ENCODE peak calls at places on chromosomes 2 and 18, in nine cellular contexts. One of them, this sample, is unnamed.

GRCh38 chr2:69645926-69646325 is 2.4 kb upstream of the AAK1 start:
- DNase-seq in stimulated activated CD8-positive, alpha-beta memory T cell treated with anti-CD3 and anti-CD28 coated beads, Interleukin-2, amount 100 ng/mL, for 48 hours: no peak
- DNase-seq in activated CD8-positive, alpha-beta T cell treated with anti-CD3 and anti-CD28 coated beads for 36 hours: peak
- DNase-seq in posterior vena cava: no peak
- DNase-seq in mucosa of gallbladder: no peak
- DNase-seq in effector memory CD4-positive, alpha-beta T cell: no peak
- DNase-seq in T-helper 9 cell: no peak
- DNase-seq in germinal center: no peak
- DNase-seq in head of caudate nucleus: no peak
- DNase-seq in this sample: no peak

GRCh38 chr2:168311265-168311925 is 64.0 kb upstream of the STK39 start:
- DNase-seq in effector memory CD4-positive, alpha-beta T cell: no peak
- DNase-seq in head of caudate nucleus: no peak
- DNase-seq in posterior vena cava: no peak
- DNase-seq in mucosa of gallbladder: no peak
- DNase-seq in germinal center: no peak
- DNase-seq in activated CD8-positive, alpha-beta T cell treated with anti-CD3 and anti-CD28 coated beads for 36 hours: no peak
- DNase-seq in T-helper 9 cell: no peak
- DNase-seq in stimulated activated CD8-positive, alpha-beta memory T cell treated with anti-CD3 and anti-CD28 coated beads, Interleukin-2, amount 100 ng/mL, for 48 hours: no peak
- DNase-seq in this sample: peak

GRCh38 chr2:222289280-222290250 is 9.2 kb downstream of the PAX3 start:
- DNase-seq in head of caudate nucleus: no peak
- DNase-seq in germinal center: no peak
- DNase-seq in activated CD8-positive, alpha-beta T cell treated with anti-CD3 and anti-CD28 coated beads for 36 hours: no peak
- DNase-seq in T-helper 9 cell: no peak
- DNase-seq in mucosa of gallbladder: no peak
- DNase-seq in posterior vena cava: no peak
- DNase-seq in effector memory CD4-positive, alpha-beta T cell: no peak
- DNase-seq in stimulated activated CD8-positive, alpha-beta memory T cell treated with anti-CD3 and anti-CD28 coated beads, Interleukin-2, amount 100 ng/mL, for 48 hours: no peak
- DNase-seq in this sample: no peak

GRCh38 chr18:62420151-62420512 is 95.0 kb downstream of the TNFRSF11A start:
- DNase-seq in head of caudate nucleus: no peak
- DNase-seq in effector memory CD4-positive, alpha-beta T cell: no peak
- DNase-seq in stimulated activated CD8-positive, alpha-beta memory T cell treated with anti-CD3 and anti-CD28 coated beads, Interleukin-2, amount 100 ng/mL, for 48 hours: peak
- DNase-seq in mucosa of gallbladder: peak
- DNase-seq in germinal center: no peak
- DNase-seq in posterior vena cava: no peak
- DNase-seq in activated CD8-positive, alpha-beta T cell treated with anti-CD3 and anti-CD28 coated beads for 36 hours: peak
- DNase-seq in T-helper 9 cell: no peak
- DNase-seq in this sample: no peak

GRCh38 chr2:22999951-23000350 is 385.0 kb upstream of the KLHL29 start:
- DNase-seq in activated CD8-positive, alpha-beta T cell treated with anti-CD3 and anti-CD28 coated beads for 36 hours: no peak
- DNase-seq in posterior vena cava: no peak
- DNase-seq in germinal center: no peak
- DNase-seq in effector memory CD4-positive, alpha-beta T cell: no peak
- DNase-seq in stimulated activated CD8-positive, alpha-beta memory T cell treated with anti-CD3 and anti-CD28 coated beads, Interleukin-2, amount 100 ng/mL, for 48 hours: no peak
- DNase-seq in T-helper 9 cell: no peak
- DNase-seq in head of caudate nucleus: no peak
- DNase-seq in mucosa of gallbladder: no peak
- DNase-seq in this sample: no peak

GRCh38 chr2:9215680-9216079 is 9.1 kb downstream of the ASAP2 start:
- DNase-seq in head of caudate nucleus: no peak
- DNase-seq in mucosa of gallbladder: no peak
- DNase-seq in effector memory CD4-positive, alpha-beta T cell: no peak
- DNase-seq in T-helper 9 cell: no peak
- DNase-seq in stimulated activated CD8-positive, alpha-beta memory T cell treated with anti-CD3 and anti-CD28 coated beads, Interleukin-2, amount 100 ng/mL, for 48 hours: no peak
- DNase-seq in activated CD8-positive, alpha-beta T cell treated with anti-CD3 and anti-CD28 coated beads for 36 hours: no peak
- DNase-seq in germinal center: no peak
- DNase-seq in posterior vena cava: peak
- DNase-seq in this sample: peak

GRCh38 chr2:206353685-206354084 is 79.2 kb downstream of the ZDBF2 start:
- DNase-seq in germinal center: no peak
- DNase-seq in effector memory CD4-positive, alpha-beta T cell: no peak
- DNase-seq in stimulated activated CD8-positive, alpha-beta memory T cell treated with anti-CD3 and anti-CD28 coated beads, Interleukin-2, amount 100 ng/mL, for 48 hours: no peak
- DNase-seq in head of caudate nucleus: no peak
- DNase-seq in mucosa of gallbladder: no peak
- DNase-seq in activated CD8-positive, alpha-beta T cell treated with anti-CD3 and anti-CD28 coated beads for 36 hours: no peak
- DNase-seq in T-helper 9 cell: no peak
- DNase-seq in posterior vena cava: no peak
- DNase-seq in this sample: no peak

GRCh38 chr2:73984203-73984921 is at the start of gene TET3:
- DNase-seq in effector memory CD4-positive, alpha-beta T cell: no peak
- DNase-seq in T-helper 9 cell: peak
- DNase-seq in mucosa of gallbladder: no peak
- DNase-seq in germinal center: peak
- DNase-seq in head of caudate nucleus: no peak
- DNase-seq in activated CD8-positive, alpha-beta T cell treated with anti-CD3 and anti-CD28 coated beads for 36 hours: peak
- DNase-seq in stimulated activated CD8-positive, alpha-beta memory T cell treated with anti-CD3 and anti-CD28 coated beads, Interleukin-2, amount 100 ng/mL, for 48 hours: peak
- DNase-seq in posterior vena cava: no peak
- DNase-seq in this sample: peak

GRCh38 chr2:203708846-203709815 is 2.7 kb downstream of the CD28 start:
- DNase-seq in mucosa of gallbladder: no peak
- DNase-seq in germinal center: no peak
- DNase-seq in T-helper 9 cell: no peak
- DNase-seq in activated CD8-positive, alpha-beta T cell treated with anti-CD3 and anti-CD28 coated beads for 36 hours: peak
- DNase-seq in effector memory CD4-positive, alpha-beta T cell: no peak
- DNase-seq in stimulated activated CD8-positive, alpha-beta memory T cell treated with anti-CD3 and anti-CD28 coated beads, Interleukin-2, amount 100 ng/mL, for 48 hours: no peak
- DNase-seq in posterior vena cava: no peak
- DNase-seq in head of caudate nucleus: no peak
- DNase-seq in this sample: no peak

GRCh38 chr2:40639294-40639693 is 187.4 kb upstream of the SLC8A1 start:
- DNase-seq in effector memory CD4-positive, alpha-beta T cell: no peak
- DNase-seq in mucosa of gallbladder: no peak
- DNase-seq in activated CD8-positive, alpha-beta T cell treated with anti-CD3 and anti-CD28 coated beads for 36 hours: no peak
- DNase-seq in head of caudate nucleus: no peak
- DNase-seq in T-helper 9 cell: no peak
- DNase-seq in germinal center: no peak
- DNase-seq in posterior vena cava: no peak
- DNase-seq in stimulated activated CD8-positive, alpha-beta memory T cell treated with anti-CD3 and anti-CD28 coated beads, Interleukin-2, amount 100 ng/mL, for 48 hours: no peak
- DNase-seq in this sample: no peak

GRCh38 chr18:48831113-48831759 is 119.5 kb downstream of the SMAD7 start:
- DNase-seq in head of caudate nucleus: no peak
- DNase-seq in activated CD8-positive, alpha-beta T cell treated with anti-CD3 and anti-CD28 coated beads for 36 hours: no peak
- DNase-seq in effector memory CD4-positive, alpha-beta T cell: no peak
- DNase-seq in posterior vena cava: no peak
- DNase-seq in germinal center: no peak
- DNase-seq in stimulated activated CD8-positive, alpha-beta memory T cell treated with anti-CD3 and anti-CD28 coated beads, Interleukin-2, amount 100 ng/mL, for 48 hours: no peak
- DNase-seq in mucosa of gallbladder: no peak
- DNase-seq in T-helper 9 cell: no peak
- DNase-seq in this sample: no peak

GRCh38 chr2:120219291-120219690 is 3.9 kb downstream of the TMEM185B start:
- DNase-seq in germinal center: no peak
- DNase-seq in head of caudate nucleus: no peak
- DNase-seq in T-helper 9 cell: no peak
- DNase-seq in stimulated activated CD8-positive, alpha-beta memory T cell treated with anti-CD3 and anti-CD28 coated beads, Interleukin-2, amount 100 ng/mL, for 48 hours: no peak
- DNase-seq in posterior vena cava: peak
- DNase-seq in mucosa of gallbladder: no peak
- DNase-seq in effector memory CD4-positive, alpha-beta T cell: no peak
- DNase-seq in activated CD8-positive, alpha-beta T cell treated with anti-CD3 and anti-CD28 coated beads for 36 hours: no peak
- DNase-seq in this sample: no peak

GRCh38 chr2:107721178-107721577 is 105.5 kb upstream of the RGPD4 start:
- DNase-seq in germinal center: no peak
- DNase-seq in posterior vena cava: no peak
- DNase-seq in activated CD8-positive, alpha-beta T cell treated with anti-CD3 and anti-CD28 coated beads for 36 hours: no peak
- DNase-seq in stimulated activated CD8-positive, alpha-beta memory T cell treated with anti-CD3 and anti-CD28 coated beads, Interleukin-2, amount 100 ng/mL, for 48 hours: no peak
- DNase-seq in mucosa of gallbladder: no peak
- DNase-seq in T-helper 9 cell: no peak
- DNase-seq in head of caudate nucleus: no peak
- DNase-seq in effector memory CD4-positive, alpha-beta T cell: no peak
- DNase-seq in this sample: no peak

GRCh38 chr18:3104190-3105054 is 91.5 kb upstream of the LPIN2 start:
- DNase-seq in effector memory CD4-positive, alpha-beta T cell: no peak
- DNase-seq in stimulated activated CD8-positive, alpha-beta memory T cell treated with anti-CD3 and anti-CD28 coated beads, Interleukin-2, amount 100 ng/mL, for 48 hours: no peak
- DNase-seq in head of caudate nucleus: no peak
- DNase-seq in activated CD8-positive, alpha-beta T cell treated with anti-CD3 and anti-CD28 coated beads for 36 hours: no peak
- DNase-seq in T-helper 9 cell: no peak
- DNase-seq in posterior vena cava: no peak
- DNase-seq in germinal center: no peak
- DNase-seq in mucosa of gallbladder: no peak
- DNase-seq in this sample: no peak

GRCh38 chr2:128727914-128728313 is 409.2 kb upstream of the HS6ST1 start:
- DNase-seq in germinal center: no peak
- DNase-seq in head of caudate nucleus: no peak
- DNase-seq in stimulated activated CD8-positive, alpha-beta memory T cell treated with anti-CD3 and anti-CD28 coated beads, Interleukin-2, amount 100 ng/mL, for 48 hours: no peak
- DNase-seq in T-helper 9 cell: no peak
- DNase-seq in mucosa of gallbladder: no peak
- DNase-seq in activated CD8-positive, alpha-beta T cell treated with anti-CD3 and anti-CD28 coated beads for 36 hours: no peak
- DNase-seq in posterior vena cava: no peak
- DNase-seq in effector memory CD4-positive, alpha-beta T cell: no peak
- DNase-seq in this sample: no peak

GRCh38 chr18:34726286-34727004 is 16.3 kb downstream of the DTNA start:
- DNase-seq in T-helper 9 cell: no peak
- DNase-seq in germinal center: no peak
- DNase-seq in head of caudate nucleus: no peak
- DNase-seq in posterior vena cava: peak
- DNase-seq in mucosa of gallbladder: no peak
- DNase-seq in effector memory CD4-positive, alpha-beta T cell: no peak
- DNase-seq in stimulated activated CD8-positive, alpha-beta memory T cell treated with anti-CD3 and anti-CD28 coated beads, Interleukin-2, amount 100 ng/mL, for 48 hours: no peak
- DNase-seq in activated CD8-positive, alpha-beta T cell treated with anti-CD3 and anti-CD28 coated beads for 36 hours: no peak
- DNase-seq in this sample: no peak

GRCh38 chr2:48346124-48346536 is 183.8 kb upstream of the STON1 start:
- DNase-seq in germinal center: no peak
- DNase-seq in mucosa of gallbladder: no peak
- DNase-seq in posterior vena cava: no peak
- DNase-seq in stimulated activated CD8-positive, alpha-beta memory T cell treated with anti-CD3 and anti-CD28 coated beads, Interleukin-2, amount 100 ng/mL, for 48 hours: no peak
- DNase-seq in activated CD8-positive, alpha-beta T cell treated with anti-CD3 and anti-CD28 coated beads for 36 hours: no peak
- DNase-seq in T-helper 9 cell: no peak
- DNase-seq in effector memory CD4-positive, alpha-beta T cell: no peak
- DNase-seq in head of caudate nucleus: peak
- DNase-seq in this sample: no peak

This sample was measured in RPMI8226.